ENCODE peak calls at places on chromosomes 4 and X, in seven cellular contexts. O is fibroblast of pulmonary artery, J is cardiac fibroblast, H is cardiac muscle cell, U is psoas muscle, X is breast epithelium, P is heart right ventricle. G is an unnamed sample.

GRCh38 chr4:44760142-44760898 is 34.0 kb upstream of the GNPDA2 start:
- DNase-seq in U (no peak), H (peak), J (peak), X (no peak), O (peak), P (no peak), G (no peak)

GRCh38 chrX:125132274-125132673 is 187.4 kb upstream of the TEX13C start:
- DNase-seq in J (no peak), H (no peak), P (no peak), X (no peak), O (no peak), U (no peak), G (no peak)

GRCh38 chr4:36006226-36006625 is 238.1 kb downstream of the ARAP2 start:
- DNase-seq in O (peak), J (peak), X (no peak), P (no peak), U (no peak), H (no peak), G (no peak)

GRCh38 chrX:31609130-31609529 is 537.3 kb upstream of the FTHL17 start:
- DNase-seq in P (no peak), O (peak), U (no peak), X (no peak), H (peak), J (peak), G (peak)

GRCh38 chr4:151315212-151315886 is 10.1 kb downstream of the SH3D19 start:
- DNase-seq in X (no peak), J (peak), O (peak), H (peak), P (no peak), U (no peak), G (no peak)

GRCh38 chrX:154396948-154397887 is 959 bp upstream of the RPL10 start:
- DNase-seq in U (peak), X (peak), O (peak), H (peak), P (peak), J (peak), G (no peak)

GRCh38 chrX:68824565-68825125 is 4.2 kb upstream of the EFNB1 start:
- DNase-seq in J (no peak), U (no peak), O (no peak), X (no peak), H (no peak), P (no peak), G (no peak)

GRCh38 chr4:8238061-8238511 is 31.5 kb upstream of the HTRA3 start:
- DNase-seq in U (no peak), O (no peak), J (no peak), H (no peak), X (no peak), P (no peak), G (no peak)

GRCh38 chr4:16329132-16329796 is 103.0 kb upstream of the TAPT1 start:
- DNase-seq in X (no peak), H (peak), J (peak), P (no peak), O (peak), U (no peak), G (peak)

GRCh38 chr4:156832886-156833285 is 138.7 kb downstream of the PDGFC start:
- DNase-seq in H (no peak), J (peak), O (no peak), P (no peak), X (no peak), U (no peak), G (no peak)

GRCh38 chr4:2837904-2838496 is 5.6 kb upstream of the ADD1 start:
- DNase-seq in H (peak), X (no peak), O (peak), J (peak), U (no peak), P (peak), G (no peak)

GRCh38 chrX:48456628-48457027 is 13.4 kb downstream of the SLC38A5 start:
- DNase-seq in J (no peak), U (no peak), O (no peak), P (no peak), X (no peak), H (no peak), G (no peak)

GRCh38 chr4:81565137-81565870 is 93.6 kb upstream of the RASGEF1B start:
- DNase-seq in U (peak), J (peak), X (no peak), P (peak), O (peak), H (peak), G (no peak)

GRCh38 chr4:12409507-12410190 is 981.0 kb upstream of the HS3ST1 start:
- DNase-seq in J (peak), O (peak), U (no peak), H (peak), X (no peak), P (no peak), G (no peak)

GRCh38 chr4:70778888-70779422 is 57.2 kb downstream of the RUFY3 start:
- DNase-seq in J (peak), X (no peak), P (peak), H (peak), O (peak), U (no peak), G (no peak)

GRCh38 chr4:138039010-138039409 is 203.1 kb downstream of the SLC7A11 start:
- DNase-seq in H (no peak), U (no peak), J (peak), P (no peak), X (no peak), O (peak), G (no peak)

GRCh38 chr4:45078201-45078600 is 351.8 kb upstream of the GNPDA2 start:
- DNase-seq in X (no peak), P (no peak), O (peak), U (no peak), J (peak), H (peak), G (no peak)

GRCh38 chr4:150302553-150302952 is 224.3 kb downstream of the DCLK2 start:
- DNase-seq in P (no peak), H (peak), O (peak), X (no peak), J (peak), U (no peak), G (peak)

GRCh38 chrX:135707880-135708279 is 5.6 kb upstream of the CT45A1 start:
- DNase-seq in X (no peak), H (peak), U (no peak), P (no peak), O (no peak), J (no peak), G (no peak)

GRCh38 chrX:124263743-124264142 is 68.7 kb upstream of the TEX13D start:
- DNase-seq in O (no peak), H (no peak), J (no peak), U (no peak), P (no peak), X (no peak), G (no peak)

GRCh38 chr4:126986828-126987227 is 645.9 kb upstream of the INTU start:
- DNase-seq in H (peak), X (no peak), P (no peak), U (no peak), O (peak), J (peak), G (peak)

GRCh38 chrX:118839334-118839958 is 15.8 kb downstream of the ZCCHC12 start:
- DNase-seq in U (peak), O (peak), X (peak), P (peak), J (peak), H (peak), G (no peak)

GRCh38 chr4:5463361-5463760 is 245.0 kb downstream of the EVC2 start:
- DNase-seq in J (no peak), O (no peak), P (no peak), H (no peak), X (no peak), U (no peak), G (no peak)

GRCh38 chr4:100208964-100209363 is 18.7 kb upstream of the DDIT4L start:
- DNase-seq in U (no peak), O (no peak), J (no peak), X (no peak), P (no peak), H (no peak), G (no peak)

GRCh38 chr4:173494013-173494970 is 35.7 kb downstream of the HAND2 start:
- DNase-seq in O (peak), J (peak), X (no peak), P (peak), H (peak), U (no peak), G (no peak)

GRCh38 chrX:110750526-110751189 is 45.0 kb downstream of the CHRDL1 start:
- DNase-seq in P (no peak), X (no peak), O (no peak), H (no peak), J (no peak), U (no peak), G (no peak)

GRCh38 chrX:7072856-7073255 is 74.7 kb upstream of the STS start:
- DNase-seq in J (no peak), H (no peak), X (no peak), O (no peak), P (no peak), U (no peak), G (no peak)

GRCh38 chrX:7073336-7073735 is 74.2 kb upstream of the STS start:
- DNase-seq in X (no peak), J (no peak), P (no peak), O (no peak), H (no peak), U (no peak), G (no peak)

GRCh38 chrX:7074908-7075204 is 72.7 kb upstream of the STS start:
- DNase-seq in O (no peak), P (no peak), H (no peak), J (no peak), X (no peak), U (no peak), G (no peak)

GRCh38 chrX:7076245-7076661 is 71.3 kb upstream of the STS start:
- DNase-seq in X (no peak), U (peak), J (no peak), O (no peak), H (no peak), P (no peak), G (no peak)

DNA sequence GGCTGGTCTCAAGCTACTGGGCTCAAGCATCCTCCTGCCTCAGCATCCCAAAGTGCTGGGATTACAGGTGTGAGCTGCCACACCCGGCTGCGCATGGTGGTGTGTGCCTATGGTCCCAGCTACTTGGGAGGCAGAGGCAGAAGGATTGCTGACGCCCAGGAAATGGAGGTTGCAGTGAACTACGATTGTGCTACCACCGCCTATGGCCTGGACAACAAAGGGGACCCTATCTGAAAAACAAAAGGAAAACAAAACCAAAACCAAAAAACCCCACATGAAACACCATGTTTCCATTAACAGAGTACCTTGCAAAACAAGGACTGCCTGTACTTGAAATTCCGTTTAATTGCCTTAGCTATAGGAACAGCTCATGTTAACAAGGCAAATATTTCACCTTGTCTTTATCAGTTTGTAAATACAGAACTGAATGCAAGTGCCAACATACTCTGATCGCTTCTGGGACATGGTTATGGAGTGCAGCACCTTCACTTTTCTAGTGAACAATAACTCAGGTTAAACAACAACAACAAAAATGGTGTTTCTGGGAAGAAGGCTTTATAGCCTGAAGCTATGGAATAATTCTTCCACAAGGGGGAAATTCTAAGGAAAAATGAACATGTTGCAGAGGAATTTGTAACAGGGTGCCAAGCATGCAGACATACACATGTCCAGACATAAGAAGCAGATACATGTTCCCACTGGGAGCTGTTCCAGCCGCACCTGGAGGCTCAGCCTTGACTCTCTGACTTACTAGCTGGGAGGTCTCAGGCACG is 73.2 kb upstream of the STS start:
- DNase-seq in U (no peak), H (peak), P (no peak), O (no peak), J (no peak), X (no peak), G (no peak)
- TF ChIP-seq CTCF in U (no peak), H (peak), P (no peak), O (no peak), J (no peak), X (no peak), G (no peak)

DNA sequence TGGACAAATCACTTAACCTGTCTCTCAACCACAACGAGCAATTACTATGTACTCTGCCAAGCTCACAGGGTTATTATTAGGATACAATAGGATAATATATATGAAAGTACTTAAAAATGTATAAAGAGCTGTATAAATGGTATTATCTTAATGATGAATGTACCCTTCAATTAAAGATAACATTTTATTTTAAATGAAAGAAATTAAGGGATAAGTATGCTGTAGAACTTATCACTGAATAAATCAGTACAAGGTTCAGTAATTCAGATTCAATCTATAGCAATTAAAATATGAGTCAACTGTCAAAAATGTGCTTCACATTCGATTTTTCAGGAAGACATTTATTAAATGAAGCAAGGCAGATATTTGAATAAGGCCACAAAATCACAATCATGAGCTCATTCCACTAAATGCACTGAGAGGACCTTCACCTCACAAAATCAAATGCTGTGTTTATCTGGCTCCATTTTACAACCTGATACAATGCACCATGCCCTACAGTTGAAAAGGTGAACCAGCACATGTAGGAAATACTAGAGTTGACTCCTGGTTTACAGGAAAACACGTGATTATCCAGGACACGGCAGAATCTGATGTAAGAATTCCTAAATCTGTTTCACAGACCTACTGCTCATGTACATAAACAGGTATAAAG is 4.4 kb downstream of the LRCH2 start:
- DNase-seq in H (no peak), P (no peak), X (no peak), J (no peak), U (no peak), O (no peak), G (no peak)
- H3K4me3 ChIP-seq in H (no peak), P (no peak), X (no peak), J (no peak), U (no peak), O (no peak), G (no peak)

GRCh38 chr4:87390931-87391782 is at the start of gene HSD17B11:
- DNase-seq in O (peak), U (peak), H (peak), X (peak), P (peak), J (peak), G (peak)
- TF ChIP-seq CTCF in O (peak), U (peak), H (no peak), X (no peak), P (no peak), J (peak), G (no peak)

GRCh38 chrX:19902110-19902509 is 14.7 kb upstream of the SH3KBP1 start:
- DNase-seq in U (no peak), J (peak), H (peak), P (peak), X (no peak), O (peak), G (no peak)
- H3K4me3 ChIP-seq in U (no peak), J (no peak), H (no peak), P (no peak), X (no peak), O (no peak), G (no peak)

GRCh38 chrX:133924548-133924947 is 60.8 kb downstream of the GPC3 start:
- DNase-seq in H (no peak), U (no peak), X (no peak), P (no peak), J (no peak), O (no peak), G (no peak)

GRCh38 chrX:133929836-133930464 is 55.4 kb downstream of the GPC3 start:
- DNase-seq in J (no peak), U (no peak), P (no peak), H (no peak), O (no peak), X (no peak), G (no peak)

GRCh38 chrX:133926099-133926498 is 59.3 kb downstream of the GPC3 start:
- DNase-seq in O (no peak), J (no peak), U (no peak), H (no peak), P (no peak), X (no peak), G (no peak)

GRCh38 chrX:133928365-133928764 is 57.0 kb downstream of the GPC3 start:
- DNase-seq in H (no peak), X (no peak), O (no peak), U (no peak), J (no peak), P (no peak), G (no peak)

GRCh38 chrX:133926809-133927208 is 58.6 kb downstream of the GPC3 start:
- DNase-seq in X (no peak), H (no peak), J (no peak), U (no peak), O (no peak), P (no peak), G (no peak)
- TF ChIP-seq CTCF in X (no peak), H (no peak), J (no peak), U (no peak), O (no peak), P (no peak), G (no peak)

GRCh38 chrX:47247999-47248320 is 15.2 kb downstream of the USP11 start:
- DNase-seq in X (no peak), J (no peak), P (no peak), H (no peak), O (no peak), U (no peak), G (no peak)

GRCh38 chrX:47248576-47248975 is 15.8 kb downstream of the USP11 start:
- DNase-seq in H (no peak), P (no peak), O (no peak), U (no peak), X (no peak), J (no peak), G (no peak)

GRCh38 chrX:47247206-47247998 is 14.6 kb downstream of the USP11 start:
- DNase-seq in O (peak), H (no peak), J (no peak), U (no peak), X (no peak), P (no peak), G (no peak)

GRCh38 chrX:47245156-47245555 is 12.3 kb downstream of the USP11 start:
- DNase-seq in J (no peak), X (no peak), O (no peak), H (no peak), U (no peak), P (no peak), G (no peak)

DNA sequence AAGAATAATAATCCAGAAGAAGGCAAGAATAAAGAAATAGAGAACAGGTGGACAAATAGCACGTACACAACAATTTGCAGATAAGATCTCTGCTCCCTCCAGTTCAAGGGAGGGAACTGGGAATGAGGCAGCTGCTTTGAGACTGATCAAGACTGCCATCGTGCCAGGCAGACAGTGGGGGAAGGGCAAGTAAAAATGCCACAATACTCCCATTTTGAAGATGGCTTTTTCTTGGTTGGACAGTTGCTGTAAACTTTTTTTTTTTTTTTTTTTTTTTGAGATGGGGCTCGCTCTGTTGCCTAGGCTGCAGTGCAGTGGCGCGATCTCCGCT is 17.2 kb downstream of the USP11 start:
- DNase-seq in O (no peak), U (no peak), P (no peak), X (no peak), J (no peak), H (no peak), G (no peak)
- H3K4me3 ChIP-seq in O (no peak), U (no peak), P (no peak), X (no peak), J (no peak), H (no peak), G (no peak)

G was measured in AG04449.